ENCODE peak calls at places on chromosomes 7 and 10, in eight cellular contexts. Z, F, L, U, Q, K, R and P are unnamed samples.

GRCh38 chr10:46284286-46285229 is 2.2 kb upstream of the ANTXRL start:
- DNase-seq in Z (peak), L (peak), R (peak), Q (peak), K (peak), F (peak), U (peak), P (peak)

GRCh38 chr10:132504501-132505272 is 32.9 kb upstream of the INPP5A start:
- DNase-seq in F (no peak), R (no peak), Z (no peak), L (no peak), K (no peak), U (peak), Q (no peak), P (no peak)

GRCh38 chr7:156156734-156157408 is 344.6 kb upstream of the SHH start:
- DNase-seq in R (peak), L (no peak), K (no peak), F (no peak), Q (no peak), U (peak), Z (no peak), P (peak)

GRCh38 chr10:97050205-97050745 is 135.5 kb downstream of the SLIT1 start:
- DNase-seq in Z (no peak), K (no peak), Q (no peak), F (no peak), L (no peak), U (peak), R (no peak), P (no peak)

GRCh38 chr7:120794100-120794729 is 63.7 kb downstream of the TSPAN12 start:
- DNase-seq in Z (no peak), L (no peak), F (no peak), Q (no peak), R (no peak), K (no peak), U (no peak), P (no peak)

GRCh38 chr10:97463363-97464132 is 17.6 kb downstream of the ZDHHC16 start:
- DNase-seq in U (no peak), Z (peak), Q (no peak), R (peak), F (no peak), K (peak), L (no peak), P (peak)

GRCh38 chr10:42962120-42962901 is 114.6 kb upstream of the RET start:
- DNase-seq in F (no peak), L (no peak), U (peak), K (no peak), Q (peak), R (no peak), Z (no peak), P (peak)

GRCh38 chr10:93478873-93479272 is 3.3 kb downstream of the MYOF start:
- DNase-seq in Q (no peak), R (no peak), K (no peak), F (no peak), L (no peak), U (no peak), Z (no peak), P (no peak)

GRCh38 chr10:77301305-77301730 is 336.3 kb downstream of the KCNMA1 start:
- DNase-seq in Q (no peak), U (no peak), L (no peak), Z (no peak), R (no peak), F (no peak), K (no peak), P (no peak)

GRCh38 chr10:24207781-24208611 is 942 bp upstream of the KIAA1217 start:
- DNase-seq in K (no peak), L (no peak), Z (no peak), Q (no peak), F (no peak), R (peak), U (no peak), P (no peak)

GRCh38 chr10:279655-280054 is 144.4 kb downstream of the ZMYND11 start:
- DNase-seq in K (no peak), R (peak), F (no peak), Z (peak), Q (no peak), L (no peak), U (no peak), P (no peak)

GRCh38 chr10:96650958-96651357 is 64.1 kb upstream of the TM9SF3 start:
- DNase-seq in F (no peak), R (no peak), K (no peak), L (no peak), U (no peak), Z (no peak), Q (no peak), P (no peak)

GRCh38 chr10:102504976-102505300 is 1.2 kb downstream of the SUFU start:
- DNase-seq in R (no peak), L (no peak), K (no peak), U (no peak), F (no peak), Q (no peak), Z (no peak), P (peak)

GRCh38 chr7:129786825-129787563 is 165.8 kb downstream of the UBE2H start:
- DNase-seq in R (peak), K (no peak), L (no peak), U (no peak), F (no peak), Z (no peak), Q (no peak), P (no peak)

GRCh38 chr10:117503170-117503885 is 39.2 kb upstream of the EMX2 start:
- DNase-seq in F (no peak), K (no peak), Z (no peak), L (no peak), Q (no peak), R (peak), U (no peak), P (peak)

GRCh38 chr10:33930079-33930478 is 595.6 kb upstream of the NRP1 start:
- DNase-seq in K (no peak), F (no peak), L (no peak), Q (no peak), R (no peak), Z (no peak), U (no peak), P (no peak)

GRCh38 chr7:126213876-126214275 is 1038.9 kb downstream of the GRM8 start:
- DNase-seq in Q (no peak), Z (no peak), L (no peak), R (no peak), K (no peak), U (no peak), F (no peak), P (no peak)

GRCh38 chr10:110775022-110775379 is 96.7 kb upstream of the PDCD4 start:
- DNase-seq in L (no peak), U (no peak), Q (no peak), F (no peak), K (no peak), Z (no peak), R (no peak), P (no peak)

GRCh38 chr10:75402486-75403143 is 1.1 kb upstream of the ZNF503 start:
- DNase-seq in Q (no peak), U (peak), Z (no peak), R (peak), F (no peak), L (no peak), K (no peak), P (no peak)

GRCh38 chr7:73963252-73963822 is 64.6 kb upstream of the ELN start:
- DNase-seq in Z (no peak), Q (no peak), K (no peak), F (no peak), L (no peak), U (no peak), R (no peak), P (no peak)